ENCODE peak calls at places on chromosomes 7 and 10, in seven cellular contexts. L is ovary, S is testis, X is stomach, T is prostate gland, Q is HepG2, D is Peyer's patch. C is an unnamed sample.

GRCh38 chr10:78925800-78926319 is 142.9 kb upstream of the ZMIZ1 start:
- DNase-seq in Q (no peak), T (no peak), X (no peak), L (no peak), S (no peak), D (no peak), C (no peak)

GRCh38 chr7:38232475-38233366 is 40.7 kb downstream of the TARP start:
- DNase-seq in L (no peak), S (no peak), X (peak), T (no peak), D (peak), Q (no peak), C (no peak)

GRCh38 chr7:33824911-33825459 is 80.4 kb upstream of the BMPER start:
- DNase-seq in S (no peak), L (no peak), X (no peak), T (no peak), D (no peak), Q (no peak), C (no peak)

GRCh38 chr7:105707381-105707780 is 126.1 kb upstream of the EFCAB10 start:
- DNase-seq in S (peak), Q (no peak), L (no peak), T (no peak), D (no peak), X (no peak), C (peak)

GRCh38 chr10:87675396-87676376 is 16.0 kb downstream of the PAPSS2 start:
- DNase-seq in D (no peak), L (no peak), S (no peak), X (no peak), Q (no peak), T (no peak), C (no peak)

GRCh38 chr7:12921751-12922345 is 234.4 kb downstream of the ARL4A start:
- DNase-seq in X (peak), T (no peak), Q (no peak), D (peak), L (no peak), S (no peak), C (no peak)

GRCh38 chr7:1666779-1667565 is 3.1 kb upstream of the ELFN1 start:
- DNase-seq in Q (no peak), S (no peak), T (no peak), D (peak), X (no peak), L (peak), C (no peak)

GRCh38 chr10:112002191-112002590 is 181.4 kb downstream of the GPAM start:
- DNase-seq in L (no peak), D (no peak), S (no peak), Q (no peak), X (no peak), T (no peak), C (no peak)

GRCh38 chr7:50812847-50813475 is 30.3 kb upstream of the GRB10 start:
- DNase-seq in D (peak), L (peak), T (no peak), X (peak), Q (peak), S (peak), C (peak)

GRCh38 chr10:30873408-30873807 is 158.3 kb downstream of the ZNF438 start:
- DNase-seq in D (no peak), X (no peak), Q (no peak), L (no peak), S (no peak), T (no peak), C (no peak)

GRCh38 chr10:12617205-12618175 is 268.1 kb downstream of the CAMK1D start:
- DNase-seq in L (no peak), T (no peak), Q (no peak), X (no peak), S (no peak), D (no peak), C (no peak)

GRCh38 chr7:55546826-55547225 is 25.5 kb downstream of the VOPP1 start:
- DNase-seq in Q (peak), S (peak), D (no peak), X (peak), L (no peak), T (peak), C (peak)

GRCh38 chr10:132418520-132419416 is 21.8 kb downstream of the PWWP2B start:
- DNase-seq in L (no peak), D (peak), T (peak), Q (no peak), S (peak), X (peak), C (peak)

GRCh38 chr10:132422169-132422691 is 25.2 kb downstream of the PWWP2B start:
- DNase-seq in T (no peak), X (no peak), D (peak), Q (no peak), L (no peak), S (no peak), C (no peak)

GRCh38 chr10:132421377-132422168 is 24.6 kb downstream of the PWWP2B start:
- DNase-seq in X (peak), L (peak), S (peak), Q (peak), D (peak), T (peak), C (peak)

GRCh38 chr10:132419631-132420468 is 22.9 kb downstream of the PWWP2B start:
- DNase-seq in T (no peak), L (no peak), D (no peak), S (no peak), X (peak), Q (no peak), C (peak)

GRCh38 chr10:132420469-132421376 is 23.7 kb downstream of the PWWP2B start:
- DNase-seq in L (no peak), S (no peak), Q (peak), D (peak), T (no peak), X (peak), C (peak)
- H3K4me3 ChIP-seq in L (no peak), S (no peak), Q (peak), D (peak), T (no peak), X (peak), C (no peak)

GRCh38 chr7:5622746-5623145 is 158.7 kb downstream of the RNF216 start:
- DNase-seq in Q (no peak), L (no peak), D (no peak), T (no peak), S (no peak), X (no peak), C (no peak)

GRCh38 chr7:5626456-5626855 is 155.0 kb downstream of the RNF216 start:
- DNase-seq in T (no peak), D (no peak), X (no peak), S (no peak), L (no peak), Q (no peak), C (peak)

GRCh38 chr7:5622286-5622685 is 159.2 kb downstream of the RNF216 start:
- DNase-seq in S (no peak), D (no peak), X (no peak), L (no peak), Q (no peak), T (no peak), C (no peak)

GRCh38 chr7:5625938-5626337 is 155.5 kb downstream of the RNF216 start:
- DNase-seq in X (no peak), L (no peak), D (no peak), T (no peak), Q (no peak), S (no peak), C (no peak)

GRCh38 chr7:5624386-5625365 is 156.8 kb downstream of the RNF216 start:
- DNase-seq in L (no peak), T (no peak), D (no peak), X (no peak), Q (no peak), S (no peak), C (no peak)
- TF ChIP-seq CTCF in L (no peak), T (no peak), D (no peak), X (no peak), Q (no peak), S (no peak), C (no peak)

GRCh38 chr10:17229717-17229966 is 1.6 kb downstream of the VIM start:
- DNase-seq in T (no peak), S (no peak), X (no peak), L (no peak), Q (no peak), D (no peak), C (no peak)

GRCh38 chr10:17229016-17229716 is 1.1 kb downstream of the VIM start:
- DNase-seq in X (peak), L (peak), Q (no peak), T (peak), D (peak), S (peak), C (peak)

GRCh38 chr10:17232276-17232987 is 4.4 kb downstream of the VIM start:
- DNase-seq in D (no peak), T (no peak), X (no peak), L (no peak), S (no peak), Q (no peak), C (no peak)

GRCh38 chr10:17228081-17229015 is at the start of gene VIM:
- DNase-seq in X (peak), T (peak), D (peak), L (peak), Q (no peak), S (peak), C (peak)

GRCh38 chr10:17229967-17230682 is 2.1 kb downstream of the VIM start:
- DNase-seq in X (peak), Q (no peak), T (peak), S (peak), D (peak), L (peak), C (peak)
- TF ChIP-seq POLR2A in X (no peak), Q (no peak), T (no peak), S (no peak), D (peak), L (peak), C (no peak)

GRCh38 chr10:4671451-4672145 is 154.4 kb upstream of the AKR1E2 start:
- DNase-seq in S (no peak), T (no peak), L (no peak), X (no peak), Q (no peak), D (no peak), C (no peak)
- H3K4me3 ChIP-seq in S (no peak), T (no peak), L (no peak), X (no peak), Q (no peak), D (no peak), C (no peak)

GRCh38 chr10:77877461-77878344 is 48.9 kb downstream of the DLG5 start:
- DNase-seq in T (no peak), Q (no peak), D (peak), S (peak), L (no peak), X (peak), C (peak)
- TF ChIP-seq CTCF in T (peak), Q (no peak), D (no peak), S (no peak), L (no peak), X (no peak), C (no peak)

GRCh38 chr7:76358478-76359110 is at the start of gene YWHAG:
- DNase-seq in X (peak), S (peak), Q (peak), T (peak), L (peak), D (peak), C (peak)
- TF ChIP-seq POLR2A in X (no peak), S (peak), Q (peak), T (peak), L (peak), D (peak), C (peak)

GRCh38 chr7:64946772-64947171 is 43.7 kb downstream of the ZNF273 start:
- DNase-seq in D (no peak), Q (peak), S (peak), T (no peak), L (no peak), X (no peak), C (peak)
- H3K4me3 ChIP-seq in D (no peak), Q (peak), S (peak), T (peak), L (no peak), X (peak), C (no peak)